ENCODE peak calls at places on chromosomes 5 and 9, in eight cellular contexts. W, C, Z, U, D, O, E and S are unnamed samples.

GRCh38 chr5:143037071-143037470 is 266.9 kb downstream of the ARHGAP26 start:
- DNase-seq in W (no peak), C (no peak), Z (no peak), U (no peak), D (no peak), O (no peak), E (no peak), S (peak; percentile 55)

GRCh38 chr9:10705383-10705782 is 92.6 kb upstream of the PTPRD start:
- DNase-seq in W (no peak), C (no peak), Z (no peak), U (no peak), D (no peak), O (no peak), E (no peak), S (no peak)

GRCh38 chr5:135110941-135111596 is 77.0 kb upstream of the PITX1 start:
- DNase-seq in W (no peak), C (no peak), Z (no peak), U (no peak), D (no peak), O (peak; percentile 87), E (no peak), S (no peak)

GRCh38 chr5:10744681-10745080 is 16.4 kb downstream of the DAP start:
- DNase-seq in W (no peak), C (no peak), Z (no peak), U (no peak), D (no peak), O (no peak), E (no peak), S (no peak)

GRCh38 chr9:92781902-92782301 is 17.3 kb upstream of the BICD2 start:
- DNase-seq in W (no peak), C (no peak), Z (no peak), U (no peak), D (no peak), O (no peak), E (no peak), S (no peak)

GRCh38 chr9:111759762-111760639 is 34.7 kb downstream of the SHOC1 start:
- DNase-seq in W (peak; percentile 65), C (no peak), Z (peak; percentile 95), U (no peak), D (peak; percentile 91), O (no peak), E (peak; percentile 62), S (peak; percentile 83)

GRCh38 chr9:77291714-77292113 is 114.4 kb downstream of the VPS13A start:
- DNase-seq in W (no peak), C (no peak), Z (peak; percentile 73), U (no peak), D (peak; percentile 33), O (no peak), E (no peak), S (no peak)

GRCh38 chr9:128552744-128553221 is 396 bp downstream of the SPTAN1 start:
- DNase-seq in W (no peak), C (peak; percentile 90), Z (peak; percentile 39), U (no peak), D (no peak), O (peak; percentile 75), E (peak; percentile 81), S (no peak)

GRCh38 chr5:139889410-139889809 is 93.8 kb downstream of the PSD2 start:
- DNase-seq in W (no peak), C (no peak), Z (no peak), U (no peak), D (no peak), O (no peak), E (no peak), S (no peak)

GRCh38 chr9:80648336-80648735 is 1041.0 kb downstream of the TLE1 start:
- DNase-seq in W (peak; percentile 9), C (no peak), Z (peak; percentile 78), U (no peak), D (peak; percentile 78), O (no peak), E (no peak), S (peak; percentile 55)

GRCh38 chr5:177520271-177520670 is 3.5 kb upstream of the DDX41 start:
- DNase-seq in W (no peak), C (peak; percentile 53), Z (no peak), U (no peak), D (no peak), O (peak; percentile 25), E (no peak), S (no peak)

GRCh38 chr9:16553869-16554540 is 316.5 kb downstream of the BNC2 start:
- DNase-seq in W (no peak), C (no peak), Z (peak; percentile 50), U (no peak), D (peak; percentile 44), O (no peak), E (peak; percentile 29), S (no peak)

GRCh38 chr5:102547659-102548058 is 48.9 kb upstream of the SLCO6A1 start:
- DNase-seq in W (no peak), C (no peak), Z (no peak), U (no peak), D (no peak), O (no peak), E (no peak), S (no peak)

GRCh38 chr9:137148661-137149060 is 9.7 kb downstream of the GRIN1 start:
- DNase-seq in W (no peak), C (no peak), Z (no peak), U (no peak), D (no peak), O (peak; percentile 24), E (no peak), S (no peak)

GRCh38 chr5:181133610-181134231 is 2.8 kb upstream of the OR2V1 start:
- DNase-seq in W (no peak), C (peak; percentile 84), Z (peak; percentile 68), U (no peak), D (peak; percentile 51), O (peak; percentile 79), E (no peak), S (no peak)

DNA sequence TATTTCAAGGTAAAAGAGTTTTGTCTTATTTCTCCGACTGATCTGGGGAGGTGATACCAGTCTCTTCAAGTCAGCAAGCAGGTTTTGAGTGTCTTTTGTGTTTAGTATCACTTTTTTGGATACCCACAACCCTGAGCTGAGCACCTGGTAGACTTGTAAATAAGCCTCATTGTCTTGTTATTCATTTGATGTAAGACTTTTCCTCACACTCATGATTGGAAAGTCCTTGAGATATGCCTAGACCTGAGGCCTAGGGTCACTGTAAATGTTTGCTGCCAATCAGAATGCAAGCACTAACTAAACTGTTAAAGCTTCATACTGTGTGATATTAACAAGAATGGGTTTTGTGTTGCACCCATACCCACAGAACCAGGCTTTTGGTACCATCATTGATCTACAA is 100.7 kb upstream of the CKMT2 start:
- DNase-seq in W (no peak), C (no peak), Z (no peak), U (no peak), D (no peak), O (no peak), E (no peak), S (no peak)
- H3K4me3 ChIP-seq in W (no peak overlapping the region), C (no peak overlapping the region), Z (no peak overlapping the region), U (no peak overlapping the region), D (no peak overlapping the region), O (no peak overlapping the region), E (no peak overlapping the region), S (no peak overlapping the region)

DNA sequence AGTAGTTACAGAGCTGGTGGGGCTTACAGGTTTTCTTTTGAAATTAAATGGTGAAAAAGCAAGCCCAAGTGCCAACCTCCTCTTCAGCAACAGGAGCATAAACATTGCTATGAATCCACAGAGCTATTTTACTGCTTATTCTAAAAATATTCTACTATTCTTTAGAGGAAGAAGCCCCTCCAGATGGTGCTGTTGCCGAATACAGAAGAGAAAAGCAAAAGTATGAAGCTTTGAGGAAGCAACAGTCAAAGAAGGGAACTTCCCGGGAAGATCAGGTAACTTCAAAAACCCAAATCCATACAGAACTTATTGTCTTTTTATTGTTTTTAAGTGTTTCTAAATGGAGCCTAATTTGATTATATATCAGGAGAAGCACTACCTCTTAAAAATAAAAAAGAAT is 202.8 kb downstream of the CWC27 start:
- DNase-seq in W (no peak), C (no peak), Z (peak; percentile 45), U (no peak), D (peak; percentile 48), O (no peak), E (no peak), S (no peak)
- TF ChIP-seq CTCF in W (no peak), C (no peak), Z (peak; percentile 46), U (no peak), D (peak; percentile 38), O (no peak), E (peak; percentile 16), S (peak; percentile 11)

GRCh38 chr9:124390812-124391658 is 24.2 kb downstream of the PSMB7 start:
- DNase-seq in W (no peak), C (no peak), Z (peak; percentile 23), U (no peak), D (peak; percentile 67), O (no peak), E (no peak), S (no peak)
- H3K4me3 ChIP-seq in W (no peak overlapping the region), C (no peak overlapping the region), Z (no peak overlapping the region), U (no peak overlapping the region), D (no peak overlapping the region), O (no peak overlapping the region), E (no peak overlapping the region), S (no peak overlapping the region)

DNA sequence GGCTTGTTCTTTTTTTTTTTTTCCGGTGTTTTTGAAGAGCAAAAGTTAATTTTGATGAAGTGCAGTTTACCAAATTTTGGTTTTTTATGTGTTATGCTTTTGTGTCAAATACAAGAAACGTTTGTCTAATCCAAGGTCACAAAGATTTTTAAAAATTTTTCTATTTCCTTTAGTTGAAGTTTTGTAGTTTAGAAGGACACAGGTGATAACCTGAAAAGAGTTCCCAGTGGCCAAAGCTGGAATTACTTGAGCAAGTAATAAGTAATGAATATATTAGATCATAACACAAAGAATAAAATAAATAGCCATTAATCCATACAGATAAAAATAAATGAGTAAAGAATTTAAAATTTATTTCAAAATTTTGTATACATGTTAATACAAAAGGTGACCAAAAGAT is 71.5 kb downstream of the FCHO2 start:
- DNase-seq in W (no peak), C (no peak), Z (peak; percentile 19), U (no peak), D (no peak), O (no peak), E (no peak), S (no peak)
- TF ChIP-seq CTCF in W (no peak), C (no peak), Z (no peak), U (no peak), D (no peak), O (peak; percentile 20), E (no peak), S (no peak)